ENCODE peak calls at places on chromosomes 3 and 15, in seven cellular contexts. One of them, this sample, is unnamed.

GRCh38 chr15:93048759-93049161 is 40.3 kb downstream of the RGMA start:
- DNase-seq in cardiac fibroblast: no peak
- DNase-seq in fibroblast of lung: peak; percentile 64
- DNase-seq in SJSA1: peak; percentile 96
- DNase-seq in psoas muscle: peak; percentile 62
- DNase-seq in heart right ventricle: no peak
- DNase-seq in neural progenitor cell: no peak
- DNase-seq in this sample: no peak

GRCh38 chr3:31412832-31413231 is 119.9 kb upstream of the STT3B start:
- DNase-seq in neural progenitor cell: no peak
- DNase-seq in psoas muscle: no peak
- DNase-seq in fibroblast of lung: peak; percentile 85
- DNase-seq in cardiac fibroblast: peak; percentile 73
- DNase-seq in SJSA1: no peak
- DNase-seq in heart right ventricle: no peak
- DNase-seq in this sample: no peak

GRCh38 chr3:74145277-74145676 is 469.2 kb downstream of the CNTN3 start:
- DNase-seq in cardiac fibroblast: no peak
- DNase-seq in psoas muscle: no peak
- DNase-seq in neural progenitor cell: no peak
- DNase-seq in fibroblast of lung: no peak
- DNase-seq in heart right ventricle: no peak
- DNase-seq in SJSA1: no peak
- DNase-seq in this sample: no peak

GRCh38 chr3:15276028-15276717 is 56.2 kb downstream of the SH3BP5 start:
- DNase-seq in neural progenitor cell: no peak
- DNase-seq in heart right ventricle: no peak
- DNase-seq in psoas muscle: no peak
- DNase-seq in cardiac fibroblast: no peak
- DNase-seq in fibroblast of lung: peak; percentile 75
- DNase-seq in SJSA1: no peak
- DNase-seq in this sample: no peak

GRCh38 chr15:58506787-58507671 is 75.2 kb downstream of the LIPC start:
- DNase-seq in heart right ventricle: no peak
- DNase-seq in cardiac fibroblast: no peak
- DNase-seq in fibroblast of lung: no peak
- DNase-seq in psoas muscle: no peak
- DNase-seq in neural progenitor cell: no peak
- DNase-seq in SJSA1: no peak
- DNase-seq in this sample: no peak

GRCh38 chr3:167749209-167749608 is 13.7 kb downstream of the SERPINI1 start:
- DNase-seq in SJSA1: no peak
- DNase-seq in cardiac fibroblast: no peak
- DNase-seq in psoas muscle: no peak
- DNase-seq in fibroblast of lung: no peak
- DNase-seq in heart right ventricle: no peak
- DNase-seq in neural progenitor cell: no peak
- DNase-seq in this sample: no peak

GRCh38 chr3:94187697-94188096 is 124.8 kb downstream of the NSUN3 start:
- DNase-seq in cardiac fibroblast: no peak
- DNase-seq in fibroblast of lung: no peak
- DNase-seq in heart right ventricle: no peak
- DNase-seq in psoas muscle: no peak
- DNase-seq in neural progenitor cell: no peak
- DNase-seq in SJSA1: no peak
- DNase-seq in this sample: no peak

GRCh38 chr3:43497405-43497804 is 124.4 kb downstream of the ANO10 start:
- DNase-seq in fibroblast of lung: no peak
- DNase-seq in psoas muscle: no peak
- DNase-seq in neural progenitor cell: peak; percentile 63
- DNase-seq in SJSA1: no peak
- DNase-seq in cardiac fibroblast: no peak
- DNase-seq in heart right ventricle: no peak
- DNase-seq in this sample: no peak

GRCh38 chr3:131895766-131896165 is 139.0 kb downstream of the CPNE4 start:
- DNase-seq in neural progenitor cell: no peak
- DNase-seq in psoas muscle: no peak
- DNase-seq in SJSA1: no peak
- DNase-seq in fibroblast of lung: no peak
- DNase-seq in heart right ventricle: no peak
- DNase-seq in cardiac fibroblast: no peak
- DNase-seq in this sample: no peak

GRCh38 chr15:93088200-93088980 is 621 bp downstream of the RGMA start:
- DNase-seq in cardiac fibroblast: peak; percentile 19
- DNase-seq in psoas muscle: peak; percentile 67
- DNase-seq in heart right ventricle: no peak
- DNase-seq in fibroblast of lung: peak; percentile 18
- DNase-seq in neural progenitor cell: peak; percentile 84
- DNase-seq in SJSA1: no peak
- DNase-seq in this sample: peak; percentile 50

GRCh38 chr3:73586190-73586589 is 38.6 kb downstream of the PDZRN3 start:
- DNase-seq in cardiac fibroblast: no peak
- DNase-seq in neural progenitor cell: no peak
- DNase-seq in SJSA1: no peak
- DNase-seq in heart right ventricle: no peak
- DNase-seq in psoas muscle: no peak
- DNase-seq in fibroblast of lung: no peak
- DNase-seq in this sample: no peak

GRCh38 chr15:71043373-71043772 is 71.9 kb upstream of the THSD4 start:
- DNase-seq in neural progenitor cell: no peak
- DNase-seq in SJSA1: no peak
- DNase-seq in heart right ventricle: no peak
- DNase-seq in fibroblast of lung: peak; percentile 73
- DNase-seq in cardiac fibroblast: peak; percentile 53
- DNase-seq in psoas muscle: no peak
- DNase-seq in this sample: no peak

GRCh38 chr15:71044006-71044405 is 71.3 kb upstream of the THSD4 start:
- DNase-seq in heart right ventricle: no peak
- DNase-seq in SJSA1: no peak
- DNase-seq in psoas muscle: no peak
- DNase-seq in cardiac fibroblast: peak; percentile 80
- DNase-seq in neural progenitor cell: no peak
- DNase-seq in fibroblast of lung: peak; percentile 79
- DNase-seq in this sample: no peak

GRCh38 chr15:71042356-71042922 is 72.8 kb upstream of the THSD4 start:
- DNase-seq in SJSA1: no peak
- DNase-seq in psoas muscle: no peak
- DNase-seq in cardiac fibroblast: no peak
- DNase-seq in heart right ventricle: no peak
- DNase-seq in fibroblast of lung: peak; percentile 43
- DNase-seq in neural progenitor cell: no peak
- DNase-seq in this sample: no peak
- H3K4me3 ChIP-seq in SJSA1: no peak overlapping the region
- H3K4me3 ChIP-seq in psoas muscle: no peak overlapping the region
- H3K4me3 ChIP-seq in cardiac fibroblast: no peak overlapping the region
- H3K4me3 ChIP-seq in heart right ventricle: no peak overlapping the region
- H3K4me3 ChIP-seq in fibroblast of lung: no peak overlapping the region
- H3K4me3 ChIP-seq in neural progenitor cell: no peak overlapping the region
- H3K4me3 ChIP-seq in this sample: no peak overlapping the region

DNA sequence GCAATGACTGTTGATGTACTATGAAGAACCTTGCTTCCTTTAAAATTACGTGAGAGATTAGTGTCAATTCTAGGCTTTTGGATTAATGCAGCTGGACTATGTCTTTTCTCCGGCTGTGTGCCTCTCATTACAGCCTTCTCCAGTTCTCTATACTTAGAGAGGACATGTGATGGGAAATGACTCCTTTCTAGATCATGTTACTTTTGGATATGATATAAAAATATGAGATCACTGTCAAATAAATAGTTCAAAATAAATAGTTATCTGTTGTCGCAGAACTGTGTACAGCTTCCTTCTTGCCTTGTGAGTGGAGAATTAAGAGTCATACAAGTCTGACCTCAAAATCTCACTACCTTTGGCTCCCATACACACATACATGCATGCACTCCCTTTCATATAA is 592.4 kb downstream of the DIPK2A start:
- DNase-seq in fibroblast of lung: no peak
- DNase-seq in psoas muscle: no peak
- DNase-seq in neural progenitor cell: no peak
- DNase-seq in heart right ventricle: no peak
- DNase-seq in cardiac fibroblast: no peak
- DNase-seq in SJSA1: no peak
- DNase-seq in this sample: no peak
- H3K4me3 ChIP-seq in fibroblast of lung: no peak overlapping the region
- H3K4me3 ChIP-seq in psoas muscle: no peak overlapping the region
- H3K4me3 ChIP-seq in neural progenitor cell: no peak overlapping the region
- H3K4me3 ChIP-seq in heart right ventricle: no peak overlapping the region
- H3K4me3 ChIP-seq in cardiac fibroblast: no peak overlapping the region
- H3K4me3 ChIP-seq in SJSA1: no peak overlapping the region
- H3K4me3 ChIP-seq in this sample: no peak overlapping the region

GRCh38 chr15:51349156-51349844 is 7.8 kb downstream of the GLDN start:
- DNase-seq in psoas muscle: no peak
- DNase-seq in cardiac fibroblast: peak; percentile 18
- DNase-seq in neural progenitor cell: no peak
- DNase-seq in heart right ventricle: peak; percentile 38
- DNase-seq in SJSA1: no peak
- DNase-seq in fibroblast of lung: peak; percentile 14
- DNase-seq in this sample: no peak
- H3K4me3 ChIP-seq in psoas muscle: no peak overlapping the region
- H3K4me3 ChIP-seq in cardiac fibroblast: no peak overlapping the region
- H3K4me3 ChIP-seq in neural progenitor cell: no peak overlapping the region
- H3K4me3 ChIP-seq in heart right ventricle: no peak overlapping the region
- H3K4me3 ChIP-seq in SJSA1: no peak overlapping the region
- H3K4me3 ChIP-seq in fibroblast of lung: no peak overlapping the region
- H3K4me3 ChIP-seq in this sample: no peak overlapping the region

DNA sequence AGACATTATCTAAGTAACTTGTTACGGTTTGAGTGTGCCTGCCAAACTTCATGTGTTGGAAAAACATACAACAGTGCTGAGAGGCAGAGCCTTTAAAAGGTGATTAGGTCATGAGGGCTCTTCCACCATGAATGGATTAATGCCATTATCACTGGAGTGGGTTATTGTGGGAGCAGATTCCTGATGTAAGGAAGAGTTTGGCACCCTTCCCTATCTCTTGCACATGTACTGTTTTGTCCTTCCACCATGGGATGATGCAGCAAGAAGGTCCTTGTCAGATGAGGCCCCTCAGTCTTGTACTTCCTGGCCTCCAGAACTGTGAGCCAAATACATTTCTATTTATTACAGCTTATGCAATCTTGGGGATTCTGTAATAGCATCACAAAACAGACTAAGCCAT is 413.9 kb downstream of the EPHA3 start:
- DNase-seq in heart right ventricle: no peak
- DNase-seq in psoas muscle: no peak
- DNase-seq in SJSA1: no peak
- DNase-seq in cardiac fibroblast: peak; percentile 59
- DNase-seq in neural progenitor cell: no peak
- DNase-seq in fibroblast of lung: peak; percentile 9
- DNase-seq in this sample: no peak
- H3K4me3 ChIP-seq in heart right ventricle: no peak overlapping the region
- H3K4me3 ChIP-seq in psoas muscle: no peak overlapping the region
- H3K4me3 ChIP-seq in SJSA1: no peak overlapping the region
- H3K4me3 ChIP-seq in cardiac fibroblast: no peak overlapping the region
- H3K4me3 ChIP-seq in neural progenitor cell: no peak overlapping the region
- H3K4me3 ChIP-seq in fibroblast of lung: no peak overlapping the region
- H3K4me3 ChIP-seq in this sample: no peak overlapping the region

DNA sequence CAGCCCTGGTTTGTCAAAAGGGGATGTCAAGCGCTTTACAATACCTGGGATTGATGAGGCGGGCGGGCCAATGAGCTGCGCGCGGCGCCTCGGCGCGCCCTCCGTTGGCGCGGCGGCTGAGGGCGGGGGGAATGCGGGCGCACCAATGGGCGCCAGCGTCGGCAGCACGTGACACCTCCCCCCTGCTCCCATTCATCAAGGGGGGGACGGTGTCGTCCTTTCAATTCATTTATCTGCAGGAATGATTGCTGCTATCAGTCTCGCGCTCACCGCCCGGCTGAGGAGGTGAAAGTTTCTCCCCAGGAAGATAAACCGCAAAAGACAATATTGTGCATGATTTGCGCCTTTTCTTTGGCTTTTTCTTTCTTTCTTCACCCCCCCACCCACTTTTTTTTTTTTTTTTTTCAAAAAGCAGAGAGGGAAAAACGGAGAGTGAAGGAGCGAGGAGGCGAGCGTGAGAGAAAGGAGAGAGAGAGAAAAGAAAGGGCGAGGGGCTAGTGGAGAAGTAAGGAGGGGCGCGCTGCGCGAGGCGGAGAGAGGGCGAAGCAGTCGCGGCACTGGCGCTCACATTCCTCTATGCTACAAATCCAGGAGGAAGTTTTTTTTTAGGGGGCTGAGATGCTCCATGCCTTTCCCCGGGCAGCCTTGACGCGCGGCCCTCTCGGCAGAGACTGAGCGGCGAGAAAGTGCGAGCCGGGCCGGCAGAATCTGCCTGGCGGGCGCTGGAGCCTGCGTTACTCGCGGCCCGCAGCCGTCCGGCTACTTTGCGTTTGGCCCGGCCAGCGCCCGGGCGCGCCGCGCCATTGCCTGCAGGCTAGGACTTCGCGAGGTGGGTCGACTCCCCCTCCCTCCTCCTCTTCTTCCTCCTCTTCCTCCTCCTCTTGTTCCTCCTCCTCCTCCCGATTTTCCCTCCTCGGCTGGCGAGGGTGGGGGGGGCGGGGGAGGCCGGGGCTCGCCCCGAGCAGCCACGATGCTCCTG is at the start of gene ZIC1:
- DNase-seq in heart right ventricle: no peak
- DNase-seq in cardiac fibroblast: no peak
- DNase-seq in fibroblast of lung: peak; percentile 71
- DNase-seq in psoas muscle: no peak
- DNase-seq in neural progenitor cell: peak; percentile 86
- DNase-seq in SJSA1: peak; percentile 75
- DNase-seq in this sample: no peak
- H3K4me3 ChIP-seq in heart right ventricle: peak within 1 kb of the TSS; percentile 49
- H3K4me3 ChIP-seq in cardiac fibroblast: no peak within 1 kb of the TSS
- H3K4me3 ChIP-seq in fibroblast of lung: no peak within 1 kb of the TSS
- H3K4me3 ChIP-seq in psoas muscle: peak within 1 kb of the TSS; percentile 75
- H3K4me3 ChIP-seq in neural progenitor cell: peak within 1 kb of the TSS; percentile 37
- H3K4me3 ChIP-seq in SJSA1: peak within 1 kb of the TSS; percentile 49
- H3K4me3 ChIP-seq in this sample: no peak within 1 kb of the TSS

GRCh38 chr3:23329471-23329870 is 126.3 kb downstream of the UBE2E2 start:
- DNase-seq in SJSA1: no peak
- DNase-seq in neural progenitor cell: no peak
- DNase-seq in cardiac fibroblast: no peak
- DNase-seq in heart right ventricle: no peak
- DNase-seq in fibroblast of lung: no peak
- DNase-seq in psoas muscle: no peak
- DNase-seq in this sample: no peak

GRCh38 chr3:23324745-23325144 is 121.6 kb downstream of the UBE2E2 start:
- DNase-seq in cardiac fibroblast: peak; percentile 63
- DNase-seq in fibroblast of lung: peak; percentile 80
- DNase-seq in SJSA1: no peak
- DNase-seq in heart right ventricle: no peak
- DNase-seq in neural progenitor cell: no peak
- DNase-seq in psoas muscle: no peak
- DNase-seq in this sample: no peak

GRCh38 chr3:23320586-23321570 is 117.8 kb downstream of the UBE2E2 start:
- DNase-seq in psoas muscle: no peak
- DNase-seq in cardiac fibroblast: no peak
- DNase-seq in neural progenitor cell: peak; percentile 5
- DNase-seq in SJSA1: no peak
- DNase-seq in fibroblast of lung: no peak
- DNase-seq in heart right ventricle: no peak
- DNase-seq in this sample: no peak

GRCh38 chr3:23330568-23330967 is 127.4 kb downstream of the UBE2E2 start:
- DNase-seq in psoas muscle: no peak
- DNase-seq in heart right ventricle: no peak
- DNase-seq in SJSA1: no peak
- DNase-seq in fibroblast of lung: no peak
- DNase-seq in neural progenitor cell: no peak
- DNase-seq in cardiac fibroblast: no peak
- DNase-seq in this sample: no peak

GRCh38 chr3:23325466-23326065 is 122.4 kb downstream of the UBE2E2 start:
- DNase-seq in fibroblast of lung: peak; percentile 25
- DNase-seq in neural progenitor cell: no peak
- DNase-seq in SJSA1: no peak
- DNase-seq in psoas muscle: no peak
- DNase-seq in heart right ventricle: no peak
- DNase-seq in cardiac fibroblast: peak; percentile 29
- DNase-seq in this sample: no peak
- H3K4me3 ChIP-seq in fibroblast of lung: no peak overlapping the region
- H3K4me3 ChIP-seq in neural progenitor cell: no peak overlapping the region
- H3K4me3 ChIP-seq in SJSA1: no peak overlapping the region
- H3K4me3 ChIP-seq in psoas muscle: no peak overlapping the region
- H3K4me3 ChIP-seq in heart right ventricle: no peak overlapping the region
- H3K4me3 ChIP-seq in cardiac fibroblast: no peak overlapping the region
- H3K4me3 ChIP-seq in this sample: no peak overlapping the region

GRCh38 chr15:65805019-65805738 is 13.1 kb upstream of the DENND4A start:
- DNase-seq in cardiac fibroblast: no peak
- DNase-seq in psoas muscle: no peak
- DNase-seq in SJSA1: no peak
- DNase-seq in heart right ventricle: no peak
- DNase-seq in neural progenitor cell: no peak
- DNase-seq in fibroblast of lung: no peak
- DNase-seq in this sample: no peak
- H3K4me3 ChIP-seq in cardiac fibroblast: no peak overlapping the region
- H3K4me3 ChIP-seq in psoas muscle: no peak overlapping the region
- H3K4me3 ChIP-seq in SJSA1: no peak overlapping the region
- H3K4me3 ChIP-seq in heart right ventricle: no peak overlapping the region
- H3K4me3 ChIP-seq in neural progenitor cell: no peak overlapping the region
- H3K4me3 ChIP-seq in fibroblast of lung: no peak overlapping the region
- H3K4me3 ChIP-seq in this sample: no peak overlapping the region